ENCODE peak calls at places on chromosomes 7 and 10, in nine cellular contexts. I, B, U, W, Y, P, Z, S and H are unnamed samples.

GRCh38 chr7:14836571-14837189 is 65.9 kb downstream of the DGKB start:
- DNase-seq in I (peak), B (peak), U (peak), W (peak), Y (peak), P (peak), Z (peak), S (no peak), H (peak)

GRCh38 chr10:71694567-71694968 is 25.0 kb downstream of the C10orf105 start:
- DNase-seq in I (no peak), B (no peak), U (no peak), W (no peak), Y (no peak), P (no peak), Z (no peak), S (no peak), H (no peak)

GRCh38 chr7:46754135-46754730 is 827.7 kb downstream of the TNS3 start:
- DNase-seq in I (peak), B (peak), U (peak), W (peak), Y (peak), P (no peak), Z (no peak), S (no peak), H (peak)

GRCh38 chr7:107725138-107725740 is 18.7 kb upstream of the CBLL1 start:
- DNase-seq in I (peak), B (peak), U (peak), W (peak), Y (peak), P (peak), Z (peak), S (peak), H (peak)

GRCh38 chr7:50699143-50699542 is 83.6 kb downstream of the GRB10 start:
- DNase-seq in I (no peak), B (no peak), U (no peak), W (no peak), Y (no peak), P (no peak), Z (no peak), S (no peak), H (no peak)

GRCh38 chr10:72084094-72084459 is 4.3 kb downstream of the SPOCK2 start:
- DNase-seq in I (no peak), B (no peak), U (no peak), W (no peak), Y (no peak), P (no peak), Z (no peak), S (no peak), H (no peak)

GRCh38 chr10:70780772-70781171 is 4.4 kb downstream of the TBATA start:
- DNase-seq in I (no peak), B (no peak), U (no peak), W (no peak), Y (no peak), P (no peak), Z (no peak), S (no peak), H (no peak)

GRCh38 chr7:98771519-98772241 is 98.1 kb downstream of the TMEM130 start:
- DNase-seq in I (no peak), B (peak), U (peak), W (no peak), Y (peak), P (peak), Z (peak), S (peak), H (peak)

GRCh38 chr10:95580140-95580539 is 19.0 kb upstream of the SORBS1 start:
- DNase-seq in I (no peak), B (no peak), U (no peak), W (no peak), Y (no peak), P (no peak), Z (no peak), S (no peak), H (no peak)

GRCh38 chr7:150406311-150406564 is 27.1 kb downstream of the ZNF775 start:
- DNase-seq in I (no peak), B (no peak), U (no peak), W (no peak), Y (no peak), P (no peak), Z (no peak), S (no peak), H (no peak)

DNA sequence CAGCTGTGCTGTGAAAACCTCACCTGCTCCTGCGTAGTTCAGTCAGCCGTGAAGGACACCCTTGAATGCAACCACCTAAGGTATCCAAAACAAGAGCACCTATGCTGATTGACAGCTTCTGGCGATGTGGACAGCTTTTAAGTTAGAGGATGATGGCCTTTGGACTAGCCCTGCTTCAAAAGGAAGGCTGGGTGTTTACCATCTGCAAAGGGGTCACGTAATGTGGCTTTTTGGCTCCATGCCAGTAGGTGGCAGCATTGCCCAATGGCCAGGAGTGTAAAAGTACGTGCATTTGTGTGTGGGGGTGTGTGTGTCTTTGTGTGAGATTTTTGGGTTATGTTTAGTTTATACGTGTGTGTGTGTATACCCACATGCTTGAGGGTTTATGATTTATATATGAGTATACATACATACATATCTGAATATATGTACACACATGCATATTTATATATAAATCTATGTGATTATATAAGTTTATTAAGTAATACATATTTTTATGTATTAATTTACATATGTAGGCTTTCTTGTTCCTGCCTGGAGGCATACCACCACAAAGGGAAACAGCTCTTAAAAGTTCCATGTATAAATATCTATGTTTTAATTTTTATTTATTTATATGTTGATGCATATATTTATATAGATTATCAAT is 236.3 kb upstream of the ANKRD30A start:
- DNase-seq in I (peak), B (peak), U (no peak), W (peak), Y (peak), P (no peak), Z (peak), S (peak), H (no peak)
- TF ChIP-seq CTCF in I (peak), B (peak), U (no peak), W (peak), Y (no peak), P (peak), Z (peak), S (peak), H (no peak)

DNA sequence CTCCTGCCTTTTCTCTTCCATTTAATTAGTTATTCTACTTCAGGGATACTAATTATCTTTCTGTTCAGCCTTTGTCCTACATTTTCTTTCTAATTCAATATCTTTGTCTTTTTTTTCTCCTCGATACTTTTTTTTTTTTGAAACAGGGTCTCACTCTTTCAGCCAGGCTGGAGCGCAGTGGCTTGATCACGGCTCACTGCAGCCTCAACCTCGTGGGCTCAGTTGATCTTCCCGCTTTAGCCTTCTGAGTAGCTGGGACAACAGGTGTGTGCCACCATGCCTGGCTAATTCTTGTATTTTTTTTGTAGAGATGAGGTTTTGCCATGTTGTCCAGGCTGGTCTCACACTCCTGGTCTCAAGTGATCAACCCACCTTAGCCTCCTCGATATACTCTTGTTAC is 38.9 kb downstream of the CCSER2 start:
- DNase-seq in I (no peak), B (no peak), U (no peak), W (no peak), Y (no peak), P (no peak), Z (no peak), S (no peak), H (no peak)
- TF ChIP-seq CTCF in I (no peak), B (no peak), U (no peak), W (no peak), Y (no peak), P (no peak), Z (no peak), S (no peak), H (no peak)

DNA sequence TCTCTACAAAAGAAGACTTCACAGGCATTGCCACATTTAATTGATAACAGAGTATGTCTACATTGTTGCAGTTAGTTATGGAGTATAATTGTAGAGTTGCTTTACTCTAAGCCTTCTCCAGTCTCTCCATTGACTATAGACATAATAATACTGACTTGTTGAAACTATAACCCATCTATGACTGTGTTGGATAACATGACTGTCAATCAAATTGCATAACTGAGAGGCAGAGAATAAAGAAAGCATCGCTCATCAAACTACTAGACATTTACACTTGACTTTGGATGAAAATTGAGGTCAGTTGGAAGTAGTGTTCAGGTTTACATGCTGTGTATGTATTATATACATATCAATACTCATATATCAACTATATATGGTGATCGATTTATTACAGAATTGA is 3.4 kb upstream of the ATXN7L1 start:
- DNase-seq in I (peak), B (peak), U (no peak), W (peak), Y (no peak), P (no peak), Z (no peak), S (no peak), H (no peak)
- TF ChIP-seq CTCF in I (no peak), B (no peak), U (no peak), W (no peak), Y (no peak), P (no peak), Z (no peak), S (no peak), H (no peak)

GRCh38 chr10:100348389-100348927 is 1.4 kb downstream of the SCD start:
- DNase-seq in I (peak), B (peak), U (no peak), W (no peak), Y (no peak), P (no peak), Z (no peak), S (no peak), H (no peak)
- TF ChIP-seq CTCF in I (no peak), B (no peak), U (no peak), W (no peak), Y (no peak), P (no peak), Z (no peak), S (no peak), H (no peak)

GRCh38 chr10:45555789-45556188 is 116.8 kb downstream of the ZFAND4 start:
- DNase-seq in I (peak), B (peak), U (peak), W (no peak), Y (peak), P (no peak), Z (no peak), S (no peak), H (no peak)

GRCh38 chr10:45561952-45562351 is 110.6 kb downstream of the ZFAND4 start:
- DNase-seq in I (no peak), B (no peak), U (no peak), W (no peak), Y (no peak), P (no peak), Z (no peak), S (no peak), H (no peak)

GRCh38 chr10:45557275-45557905 is 115.2 kb downstream of the ZFAND4 start:
- DNase-seq in I (no peak), B (no peak), U (no peak), W (no peak), Y (peak), P (no peak), Z (peak), S (no peak), H (no peak)

GRCh38 chr10:45560262-45560661 is 112.3 kb downstream of the ZFAND4 start:
- DNase-seq in I (no peak), B (no peak), U (no peak), W (no peak), Y (no peak), P (no peak), Z (no peak), S (no peak), H (no peak)

GRCh38 chr10:45558406-45558805 is 114.2 kb downstream of the ZFAND4 start:
- DNase-seq in I (no peak), B (no peak), U (no peak), W (no peak), Y (no peak), P (no peak), Z (no peak), S (no peak), H (no peak)
- TF ChIP-seq CTCF in I (no peak), B (no peak), U (no peak), W (no peak), Y (no peak), P (no peak), Z (no peak), S (no peak), H (no peak)

GRCh38 chr10:86971146-86971991 is 3.1 kb downstream of the ADIRF start:
- DNase-seq in I (peak), B (peak), U (peak), W (peak), Y (peak), P (peak), Z (peak), S (peak), H (peak)
- TF ChIP-seq CTCF in I (peak), B (no peak), U (no peak), W (peak), Y (no peak), P (peak), Z (no peak), S (peak), H (peak)

DNA sequence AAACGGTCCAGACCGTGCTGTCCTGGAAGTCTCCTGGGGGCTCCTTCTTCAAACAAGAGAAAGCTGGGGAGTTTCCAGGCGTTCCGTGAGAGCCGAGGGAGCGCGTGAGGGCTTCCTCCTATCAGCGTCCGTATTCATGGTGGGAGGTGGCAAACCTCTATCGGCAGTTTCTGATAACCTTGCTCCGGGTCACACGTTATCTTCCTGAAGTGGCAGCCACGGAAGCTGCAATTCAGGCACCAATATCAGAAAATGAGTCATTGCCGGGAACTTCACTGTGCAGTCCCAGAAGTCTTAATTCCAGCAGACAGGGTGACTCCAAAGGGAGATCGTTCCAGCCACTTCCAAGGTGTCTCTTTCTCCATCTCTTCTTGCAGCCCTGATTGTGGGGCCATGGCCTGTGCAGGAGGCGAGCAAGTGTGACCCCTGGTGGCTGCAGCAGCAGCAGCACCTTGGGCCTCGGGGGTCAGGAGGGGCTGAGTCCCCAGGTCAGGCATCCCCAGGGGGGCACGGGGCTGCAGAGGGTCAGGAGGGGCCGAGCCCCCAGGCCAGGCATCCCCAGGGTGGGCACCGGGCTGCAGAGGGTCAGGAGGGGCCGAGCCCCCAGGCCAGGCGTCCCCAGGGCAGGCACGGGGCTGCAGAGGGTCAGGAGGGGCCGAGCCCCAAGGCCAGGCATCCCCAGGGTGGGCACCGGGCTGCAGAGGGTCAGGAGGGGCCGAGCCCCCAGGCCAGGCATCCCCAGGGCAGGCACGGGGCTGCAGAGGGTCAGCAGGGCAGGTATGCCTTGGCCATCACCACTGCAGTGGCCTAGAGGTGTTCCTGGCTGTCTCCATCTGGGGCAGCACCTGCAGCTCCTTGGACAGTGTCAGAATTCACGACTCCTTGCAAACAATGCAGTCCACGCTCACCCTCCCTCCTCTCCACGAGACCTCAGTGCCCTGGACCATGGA is 538.7 kb downstream of the DNAJB6 start:
- DNase-seq in I (no peak), B (no peak), U (no peak), W (no peak), Y (no peak), P (no peak), Z (peak), S (peak), H (no peak)
- TF ChIP-seq CTCF in I (no peak), B (no peak), U (no peak), W (no peak), Y (peak), P (no peak), Z (peak), S (peak), H (peak)

DNA sequence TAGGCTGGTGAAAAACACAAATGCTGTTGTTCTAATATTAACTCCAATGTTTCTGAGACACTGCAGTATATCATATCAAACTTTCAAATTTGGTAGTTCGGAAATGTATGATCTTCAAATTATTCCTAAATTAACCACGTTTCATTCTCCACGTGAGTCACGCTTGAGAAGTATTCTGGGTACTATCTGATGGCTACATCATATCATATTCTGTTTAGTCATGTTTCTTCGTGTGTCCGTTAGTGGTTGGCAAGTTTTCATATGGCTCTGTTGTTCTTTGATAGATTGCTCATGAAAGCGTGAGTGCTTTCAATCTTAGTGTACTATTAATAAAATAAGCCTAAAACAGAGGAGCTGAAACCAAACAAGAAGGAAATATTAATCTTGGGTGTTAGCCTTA is 145.7 kb downstream of the NSUN6 start:
- DNase-seq in I (no peak), B (no peak), U (no peak), W (no peak), Y (peak), P (no peak), Z (no peak), S (no peak), H (no peak)
- TF ChIP-seq CTCF in I (no peak), B (no peak), U (no peak), W (no peak), Y (no peak), P (no peak), Z (no peak), S (no peak), H (no peak)

GRCh38 chr10:119199231-119199992 is 8.0 kb upstream of the GRK5 start:
- DNase-seq in I (peak), B (peak), U (peak), W (peak), Y (peak), P (no peak), Z (peak), S (peak), H (peak)
- TF ChIP-seq CTCF in I (peak), B (peak), U (peak), W (peak), Y (peak), P (peak), Z (peak), S (peak), H (peak)

GRCh38 chr10:98107644-98108430 is 26.6 kb upstream of the R3HCC1L start:
- DNase-seq in I (no peak), B (no peak), U (no peak), W (no peak), Y (no peak), P (no peak), Z (peak), S (no peak), H (no peak)
- TF ChIP-seq CTCF in I (no peak), B (no peak), U (no peak), W (no peak), Y (no peak), P (no peak), Z (peak), S (no peak), H (no peak)